ENCODE peak calls at places on chromosomes 16 and 17, in eight cellular contexts. S is Peyer's patch, D is neural progenitor cell, J is adrenal gland, M is breast epithelium, Q is heart left ventricle, K is gastrocnemius medialis, A is uterus. H is an unnamed sample.

GRCh38 chr17:73882590-73882989 is 238.3 kb upstream of the SDK2 start:
- DNase-seq in D (no peak), S (no peak), Q (no peak), K (no peak), J (no peak), A (no peak), M (no peak), H (no peak)

GRCh38 chr17:44314031-44314430 is 5.6 kb downstream of the RUNDC3A start:
- DNase-seq in D (no peak), J (no peak), K (no peak), M (no peak), S (no peak), Q (no peak), A (no peak), H (no peak)

GRCh38 chr16:12801511-12802042 is 2.1 kb downstream of the CPPED1 start:
- DNase-seq in M (no peak), Q (peak), S (no peak), D (no peak), J (peak), K (no peak), A (no peak), H (no peak)

GRCh38 chr17:81991684-81992513 is 14.5 kb downstream of the ASPSCR1 start:
- DNase-seq in K (peak), Q (peak), A (no peak), D (peak), J (peak), S (no peak), M (peak), H (peak)

GRCh38 chr17:31678431-31678830 is 180.6 kb downstream of the COPRS start:
- DNase-seq in J (peak), K (peak), D (no peak), Q (no peak), S (no peak), A (no peak), M (no peak), H (no peak)

GRCh38 chr17:50267074-50267841 is 7.0 kb upstream of the TMEM92 start:
- DNase-seq in A (peak), M (peak), J (no peak), K (no peak), D (no peak), Q (no peak), S (no peak), H (no peak)

GRCh38 chr16:67653131-67654068 is 6.7 kb downstream of the ACD start:
- DNase-seq in K (no peak), S (no peak), A (no peak), J (no peak), M (no peak), Q (no peak), D (peak), H (no peak)

GRCh38 chr17:62765351-62765750 is 42.8 kb downstream of the MARCHF10 start:
- DNase-seq in Q (no peak), K (no peak), J (no peak), D (peak), M (no peak), A (no peak), S (no peak), H (no peak)

GRCh38 chr17:416293-417206 is 63.9 kb upstream of the RPH3AL start:
- DNase-seq in D (no peak), Q (no peak), A (no peak), K (no peak), M (no peak), J (no peak), S (peak), H (no peak)

GRCh38 chr16:78973041-78973440 is 627.5 kb downstream of the MAF start:
- DNase-seq in J (no peak), Q (no peak), D (no peak), K (no peak), A (no peak), S (no peak), M (no peak), H (no peak)

GRCh38 chr16:89801800-89802199 is 14.6 kb downstream of the FANCA start:
- DNase-seq in A (no peak), Q (no peak), D (no peak), J (no peak), M (no peak), S (no peak), K (no peak), H (no peak)

GRCh38 chr16:17389392-17389791 is 81.4 kb downstream of the XYLT1 start:
- DNase-seq in J (no peak), S (no peak), D (no peak), K (no peak), Q (no peak), A (no peak), M (no peak), H (peak)

GRCh38 chr16:87834668-87835473 is 34.4 kb downstream of the SLC7A5 start:
- DNase-seq in K (no peak), M (no peak), S (no peak), D (no peak), A (no peak), Q (peak), J (no peak), H (no peak)

GRCh38 chr16:57475711-57476339 is 10.5 kb downstream of the DOK4 start:
- DNase-seq in A (no peak), J (no peak), Q (no peak), D (peak), K (no peak), S (peak), M (peak), H (no peak)

GRCh38 chr17:38671939-38672720 is 2.6 kb downstream of the EPOP start:
- DNase-seq in S (no peak), J (no peak), Q (no peak), M (no peak), D (peak), K (no peak), A (no peak), H (no peak)

GRCh38 chr16:10932959-10933710 is 9.1 kb downstream of the DEXI start:
- DNase-seq in A (no peak), D (no peak), K (no peak), S (no peak), M (no peak), Q (no peak), J (no peak), H (no peak)

GRCh38 chr17:12756786-12757185 is 32.5 kb upstream of the ARHGAP44 start:
- DNase-seq in A (no peak), J (no peak), Q (no peak), K (no peak), S (no peak), D (no peak), M (no peak), H (no peak)

GRCh38 chr17:57916925-57917858 is 38.0 kb downstream of the CUEDC1 start:
- DNase-seq in Q (peak), M (no peak), K (peak), D (no peak), S (no peak), A (no peak), J (no peak), H (no peak)

GRCh38 chr16:68369697-68370096 is 58.9 kb downstream of the PRMT7 start:
- DNase-seq in M (no peak), K (no peak), D (no peak), A (no peak), S (peak), J (no peak), Q (no peak), H (no peak)

GRCh38 chr16:4096509-4096908 is 19.7 kb downstream of the ADCY9 start:
- DNase-seq in S (no peak), A (no peak), M (no peak), K (no peak), J (no peak), Q (no peak), D (no peak), H (no peak)

GRCh38 chr16:67530013-67530939 is 1.6 kb downstream of the RIPOR1 start:
- DNase-seq in S (peak), J (peak), A (peak), K (peak), Q (peak), D (peak), M (no peak), H (no peak)

GRCh38 chr16:14199624-14200023 is 128.5 kb downstream of the MRTFB start:
- DNase-seq in S (no peak), Q (no peak), K (no peak), D (no peak), M (no peak), A (no peak), J (no peak), H (no peak)

GRCh38 chr17:57902800-57903759 is 52.1 kb downstream of the CUEDC1 start:
- DNase-seq in K (peak), S (peak), D (no peak), Q (peak), M (peak), A (peak), J (peak), H (peak)

GRCh38 chr16:29117631-29118030 is 132.8 kb downstream of the LAT start:
- DNase-seq in D (no peak), Q (no peak), A (no peak), K (no peak), J (no peak), S (no peak), M (no peak), H (no peak)
- H3K27ac ChIP-seq in D (no peak), Q (no peak), A (no peak), K (no peak), J (peak), S (no peak), M (no peak), H (no peak)

GRCh38 chr16:22191089-22191965 is 14.8 kb upstream of the EEF2K start:
- DNase-seq in M (peak), J (peak), Q (peak), A (peak), D (peak), S (peak), K (peak), H (peak)
- H3K27ac ChIP-seq in M (peak), J (peak), Q (peak), A (peak), D (no peak), S (peak), K (peak), H (peak)

GRCh38 chr16:15897834-15898254 is 9.4 kb upstream of the CEP20 start:
- DNase-seq in A (no peak), Q (no peak), J (no peak), K (no peak), S (no peak), D (no peak), M (no peak), H (no peak)
- H3K27ac ChIP-seq in A (no peak), Q (no peak), J (no peak), K (no peak), S (no peak), D (no peak), M (no peak), H (peak)

GRCh38 chr17:42056634-42057033 is 6.2 kb upstream of the C17orf113 start:
- DNase-seq in K (no peak), J (no peak), D (no peak), M (no peak), Q (no peak), S (no peak), A (no peak), H (no peak)

GRCh38 chr17:42053701-42054100 is 3.3 kb upstream of the C17orf113 start:
- DNase-seq in A (no peak), S (no peak), Q (no peak), D (no peak), K (no peak), J (no peak), M (no peak), H (no peak)

GRCh38 chr17:42055003-42055402 is 4.6 kb upstream of the C17orf113 start:
- DNase-seq in J (no peak), D (peak), M (no peak), S (no peak), Q (no peak), K (no peak), A (no peak), H (no peak)

GRCh38 chr17:42054101-42054500 is 3.7 kb upstream of the C17orf113 start:
- DNase-seq in M (no peak), D (no peak), S (no peak), A (no peak), K (no peak), Q (no peak), J (no peak), H (no peak)

DNA sequence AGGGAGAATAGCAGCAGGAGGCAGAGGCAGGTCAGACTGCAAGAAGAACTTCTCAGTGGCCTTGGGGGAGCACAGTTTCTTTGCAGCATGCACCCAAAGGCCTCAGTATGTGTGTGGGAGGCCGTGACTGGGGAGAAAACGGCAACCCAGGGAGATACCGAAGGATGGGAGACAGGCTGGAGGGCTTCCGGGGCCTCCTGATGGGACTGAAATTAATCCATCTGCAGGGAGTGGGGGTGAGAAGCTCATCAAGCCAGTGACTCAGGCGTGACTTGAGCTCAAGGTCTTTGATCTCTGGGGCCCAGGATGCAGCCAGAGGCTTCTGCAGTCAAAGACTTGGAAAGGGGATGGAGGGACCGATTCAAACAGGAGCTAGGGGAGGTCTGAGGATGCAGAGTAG is 5.1 kb upstream of the C17orf113 start:
- DNase-seq in A (no peak), Q (no peak), D (no peak), S (no peak), K (no peak), M (no peak), J (peak), H (no peak)
- H3K27ac ChIP-seq in A (no peak), Q (no peak), D (no peak), S (no peak), K (no peak), M (no peak), J (no peak), H (no peak)